ENCODE peak calls at places on chromosomes 3 and 15, in ten cellular contexts. I is epithelial cell of esophagus, A is right atrium auricular region, Z is ELF-1, W is RCC 7860, L is AG04450, O is lower leg skin, S is AG20443, G is IMR-90, Y is GM12865. B is an unnamed sample.

GRCh38 chr3:134659391-134660045 is 8.7 kb upstream of the KY start:
- DNase-seq in I (no peak), A (no peak), Z (no peak), W (no peak), L (no peak), O (no peak), S (no peak), G (no peak), Y (no peak), B (no peak)

GRCh38 chr15:101150723-101151040 is 101.2 kb downstream of the CHSY1 start:
- DNase-seq in I (no peak), A (no peak), Z (no peak), W (no peak), L (no peak), O (no peak), S (no peak), G (no peak), Y (no peak), B (no peak)

GRCh38 chr3:24355806-24356205 is 138.8 kb downstream of the THRB start:
- DNase-seq in I (peak; percentile 23), A (no peak), Z (no peak), W (no peak), L (no peak), O (no peak), S (no peak), G (no peak), Y (no peak), B (no peak)

GRCh38 chr15:48940508-48940907 is 23.2 kb downstream of the SHC4 start:
- DNase-seq in I (peak; percentile 90), A (no peak), Z (no peak), W (peak; percentile 94), L (peak; percentile 92), O (no peak), S (peak; percentile 79), G (peak; percentile 100), Y (peak; percentile 85), B (no peak)

GRCh38 chr3:61928020-61928419 is 366.6 kb downstream of the PTPRG start:
- DNase-seq in I (no peak), A (no peak), Z (no peak), W (no peak), L (no peak), O (no peak), S (peak; percentile 18), G (peak; percentile 7), Y (no peak), B (no peak)

GRCh38 chr3:53616330-53616729 is 121.9 kb downstream of the CACNA1D start:
- DNase-seq in I (no peak), A (no peak), Z (no peak), W (no peak), L (no peak), O (no peak), S (no peak), G (no peak), Y (no peak), B (peak; percentile 25)

GRCh38 chr3:124992041-124992440 is 57.5 kb upstream of the MUC13 start:
- DNase-seq in I (no peak), A (no peak), Z (no peak), W (no peak), L (no peak), O (no peak), S (no peak), G (no peak), Y (no peak), B (no peak)

GRCh38 chr3:124126446-124127017 is 134.6 kb upstream of the ROPN1 start:
- DNase-seq in I (no peak), A (no peak), Z (no peak), W (no peak), L (no peak), O (no peak), S (no peak), G (no peak), Y (no peak), B (no peak)

GRCh38 chr3:167032267-167032876 is 347.7 kb downstream of the ZBBX start:
- DNase-seq in I (peak; percentile 79), A (no peak), Z (no peak), W (peak; percentile 27), L (peak; percentile 41), O (no peak), S (peak; percentile 3), G (peak; percentile 39), Y (peak; percentile 27), B (no peak)

GRCh38 chr15:29825205-29825604 is 2.9 kb upstream of the TJP1 start:
- DNase-seq in I (no peak), A (no peak), Z (no peak), W (peak; percentile 20), L (no peak), O (no peak), S (no peak), G (no peak), Y (peak; percentile 46), B (no peak)

GRCh38 chr3:104359546-104359945 is 1007.2 kb upstream of the ALCAM start:
- DNase-seq in I (peak; percentile 62), A (no peak), Z (no peak), W (peak; percentile 98), L (peak; percentile 43), O (no peak), S (peak; percentile 70), G (peak; percentile 87), Y (no peak), B (no peak)

GRCh38 chr15:100101389-100102089 is 240.2 kb downstream of the ADAMTS17 start:
- DNase-seq in I (no peak), A (peak; percentile 74), Z (no peak), W (no peak), L (no peak), O (no peak), S (no peak), G (no peak), Y (no peak), B (no peak)

GRCh38 chr3:132285620-132285945 is 31.6 kb upstream of the ACP3 start:
- DNase-seq in I (no peak), A (no peak), Z (peak; percentile 66), W (no peak), L (no peak), O (no peak), S (no peak), G (no peak), Y (no peak), B (no peak)

GRCh38 chr3:184761120-184761841 is 49.4 kb upstream of the MAGEF1 start:
- DNase-seq in I (no peak), A (no peak), Z (no peak), W (no peak), L (peak; percentile 46), O (no peak), S (peak; percentile 58), G (peak; percentile 85), Y (no peak), B (no peak)

GRCh38 chr3:13200951-13201350 is 127.7 kb upstream of the IQSEC1 start:
- DNase-seq in I (no peak), A (no peak), Z (peak; percentile 57), W (no peak), L (no peak), O (no peak), S (no peak), G (no peak), Y (no peak), B (no peak)

GRCh38 chr15:52240166-52240565 is 49.0 kb upstream of the GNB5 start:
- DNase-seq in I (no peak), A (no peak), Z (no peak), W (no peak), L (no peak), O (no peak), S (no peak), G (no peak), Y (no peak), B (no peak)

GRCh38 chr3:10855083-10855870 is 39.2 kb downstream of the SLC6A11 start:
- DNase-seq in I (peak; percentile 41), A (no peak), Z (no peak), W (no peak), L (no peak), O (no peak), S (no peak), G (no peak), Y (no peak), B (no peak)

GRCh38 chr3:12193485-12194165 is 34.9 kb upstream of the TIMP4 start:
- DNase-seq in I (peak; percentile 94), A (peak; percentile 77), Z (no peak), W (peak; percentile 95), L (peak; percentile 97), O (peak; percentile 63), S (peak; percentile 79), G (peak; percentile 100), Y (peak; percentile 87), B (no peak)

GRCh38 chr15:100863406-100864198 is 16.0 kb upstream of the ALDH1A3 start:
- DNase-seq in I (no peak), A (peak; percentile 73), Z (no peak), W (no peak), L (peak; percentile 55), O (no peak), S (peak; percentile 32), G (peak; percentile 90), Y (no peak), B (no peak)

GRCh38 chr3:121648219-121648958 is 12.3 kb downstream of the HCLS1 start:
- DNase-seq in I (peak; percentile 39), A (no peak), Z (no peak), W (no peak), L (no peak), O (peak; percentile 36), S (no peak), G (no peak), Y (no peak), B (no peak)

GRCh38 chr3:107621465-107621864 is 98.7 kb downstream of the BBX start:
- DNase-seq in I (no peak), A (no peak), Z (no peak), W (no peak), L (no peak), O (no peak), S (no peak), G (no peak), Y (no peak), B (no peak)

GRCh38 chr15:95274038-95274437 is 1042.7 kb downstream of the MCTP2 start:
- DNase-seq in I (no peak), A (no peak), Z (no peak), W (no peak), L (no peak), O (no peak), S (no peak), G (no peak), Y (no peak), B (no peak)

GRCh38 chr3:184781801-184782200 is 30.2 kb upstream of the VPS8 start:
- DNase-seq in I (no peak), A (no peak), Z (no peak), W (no peak), L (no peak), O (no peak), S (no peak), G (no peak), Y (no peak), B (no peak)

B was measured in vagina.